ENCODE peak calls at places on chromosomes 16 and 17, in eight cellular contexts. One of them, this sample, is unnamed.

GRCh38 chr17:76714822-76715461 is 4.2 kb upstream of the MXRA7 start:
- DNase-seq in OCI-LY7: peak; percentile 82
- DNase-seq in sigmoid colon: peak; percentile 80
- DNase-seq in cardiac muscle cell: peak; percentile 70
- DNase-seq in thoracic aorta: no peak
- DNase-seq in fibroblast of lung: no peak
- DNase-seq in adrenal gland: peak; percentile 91
- DNase-seq in uterus: peak; percentile 87
- DNase-seq in this sample: peak; percentile 37

GRCh38 chr17:40095944-40096791 is 4.2 kb downstream of the NR1D1 start:
- DNase-seq in OCI-LY7: peak; percentile 77
- DNase-seq in sigmoid colon: peak; percentile 90
- DNase-seq in cardiac muscle cell: no peak
- DNase-seq in thoracic aorta: no peak
- DNase-seq in fibroblast of lung: no peak
- DNase-seq in adrenal gland: peak; percentile 55
- DNase-seq in uterus: peak; percentile 63
- DNase-seq in this sample: peak; percentile 67

GRCh38 chr16:59527206-59527997 is 793.3 kb upstream of the GOT2 start:
- DNase-seq in OCI-LY7: no peak
- DNase-seq in sigmoid colon: no peak
- DNase-seq in cardiac muscle cell: no peak
- DNase-seq in thoracic aorta: no peak
- DNase-seq in fibroblast of lung: peak; percentile 88
- DNase-seq in adrenal gland: no peak
- DNase-seq in uterus: no peak
- DNase-seq in this sample: no peak

GRCh38 chr17:69608808-69609494 is 194.5 kb downstream of the MAP2K6 start:
- DNase-seq in OCI-LY7: no peak
- DNase-seq in sigmoid colon: no peak
- DNase-seq in cardiac muscle cell: peak; percentile 71
- DNase-seq in thoracic aorta: no peak
- DNase-seq in fibroblast of lung: peak; percentile 98
- DNase-seq in adrenal gland: peak; percentile 48
- DNase-seq in uterus: no peak
- DNase-seq in this sample: peak; percentile 55

GRCh38 chr16:25151996-25152395 is 40.5 kb downstream of the LCMT1 start:
- DNase-seq in OCI-LY7: no peak
- DNase-seq in sigmoid colon: no peak
- DNase-seq in cardiac muscle cell: peak; percentile 34
- DNase-seq in thoracic aorta: no peak
- DNase-seq in fibroblast of lung: peak; percentile 95
- DNase-seq in adrenal gland: no peak
- DNase-seq in uterus: no peak
- DNase-seq in this sample: no peak

GRCh38 chr17:38428150-38428642 is at the start of gene ARHGAP23:
- DNase-seq in OCI-LY7: peak; percentile 51
- DNase-seq in sigmoid colon: peak; percentile 89
- DNase-seq in cardiac muscle cell: peak; percentile 79
- DNase-seq in thoracic aorta: no peak
- DNase-seq in fibroblast of lung: peak; percentile 67
- DNase-seq in adrenal gland: peak; percentile 89
- DNase-seq in uterus: peak; percentile 69
- DNase-seq in this sample: peak; percentile 42

GRCh38 chr16:89045881-89046280 is 47.8 kb upstream of the ACSF3 start:
- DNase-seq in OCI-LY7: no peak
- DNase-seq in sigmoid colon: no peak
- DNase-seq in cardiac muscle cell: no peak
- DNase-seq in thoracic aorta: no peak
- DNase-seq in fibroblast of lung: no peak
- DNase-seq in adrenal gland: no peak
- DNase-seq in uterus: no peak
- DNase-seq in this sample: no peak

GRCh38 chr16:67910162-67910561 is 17.1 kb downstream of the PSKH1 start:
- DNase-seq in OCI-LY7: peak; percentile 50
- DNase-seq in sigmoid colon: no peak
- DNase-seq in cardiac muscle cell: peak; percentile 48
- DNase-seq in thoracic aorta: no peak
- DNase-seq in fibroblast of lung: peak; percentile 38
- DNase-seq in adrenal gland: no peak
- DNase-seq in uterus: no peak
- DNase-seq in this sample: no peak

GRCh38 chr17:32623196-32623595 is 136.4 kb downstream of the CDK5R1 start:
- DNase-seq in OCI-LY7: no peak
- DNase-seq in sigmoid colon: no peak
- DNase-seq in cardiac muscle cell: no peak
- DNase-seq in thoracic aorta: no peak
- DNase-seq in fibroblast of lung: no peak
- DNase-seq in adrenal gland: no peak
- DNase-seq in uterus: no peak
- DNase-seq in this sample: no peak

GRCh38 chr17:66445229-66445628 is 142.8 kb downstream of the PRKCA start:
- DNase-seq in OCI-LY7: no peak
- DNase-seq in sigmoid colon: no peak
- DNase-seq in cardiac muscle cell: no peak
- DNase-seq in thoracic aorta: no peak
- DNase-seq in fibroblast of lung: peak; percentile 31
- DNase-seq in adrenal gland: no peak
- DNase-seq in uterus: no peak
- DNase-seq in this sample: no peak

GRCh38 chr16:46918905-46919792 is 35.0 kb downstream of the GPT2 start:
- DNase-seq in OCI-LY7: peak; percentile 72
- DNase-seq in sigmoid colon: no peak
- DNase-seq in cardiac muscle cell: no peak
- DNase-seq in thoracic aorta: no peak
- DNase-seq in fibroblast of lung: no peak
- DNase-seq in adrenal gland: no peak
- DNase-seq in uterus: no peak
- DNase-seq in this sample: no peak

GRCh38 chr16:80433617-80434016 is 107.2 kb upstream of the DYNLRB2 start:
- DNase-seq in OCI-LY7: no peak
- DNase-seq in sigmoid colon: no peak
- DNase-seq in cardiac muscle cell: no peak
- DNase-seq in thoracic aorta: no peak
- DNase-seq in fibroblast of lung: peak; percentile 3
- DNase-seq in adrenal gland: no peak
- DNase-seq in uterus: no peak
- DNase-seq in this sample: no peak

GRCh38 chr17:835263-835662 is 53.1 kb downstream of the MRM3 start:
- DNase-seq in OCI-LY7: no peak
- DNase-seq in sigmoid colon: peak; percentile 81
- DNase-seq in cardiac muscle cell: peak; percentile 95
- DNase-seq in thoracic aorta: no peak
- DNase-seq in fibroblast of lung: peak; percentile 100
- DNase-seq in adrenal gland: no peak
- DNase-seq in uterus: no peak
- DNase-seq in this sample: peak; percentile 71

GRCh38 chr17:62565817-62566216 is 61.7 kb upstream of the MRC2 start:
- DNase-seq in OCI-LY7: no peak
- DNase-seq in sigmoid colon: no peak
- DNase-seq in cardiac muscle cell: peak; percentile 29
- DNase-seq in thoracic aorta: no peak
- DNase-seq in fibroblast of lung: peak; percentile 86
- DNase-seq in adrenal gland: no peak
- DNase-seq in uterus: no peak
- DNase-seq in this sample: no peak

GRCh38 chr17:27285501-27285900 is 8.4 kb upstream of the WSB1 start:
- DNase-seq in OCI-LY7: no peak
- DNase-seq in sigmoid colon: no peak
- DNase-seq in cardiac muscle cell: no peak
- DNase-seq in thoracic aorta: no peak
- DNase-seq in fibroblast of lung: no peak
- DNase-seq in adrenal gland: no peak
- DNase-seq in uterus: no peak
- DNase-seq in this sample: no peak
- H3K4me1 ChIP-seq in OCI-LY7: peaks cover 16% of the 10 kb centered on the region
- H3K4me1 ChIP-seq in sigmoid colon: no peaks in the 10 kb centered on the region
- H3K4me1 ChIP-seq in cardiac muscle cell: peaks cover 7% of the 10 kb centered on the region
- H3K4me1 ChIP-seq in thoracic aorta: no peaks in the 10 kb centered on the region
- H3K4me1 ChIP-seq in fibroblast of lung: no peaks in the 10 kb centered on the region
- H3K4me1 ChIP-seq in adrenal gland: peaks cover 28% of the 10 kb centered on the region
- H3K4me1 ChIP-seq in uterus: no peaks in the 10 kb centered on the region
- H3K4me1 ChIP-seq in this sample: no peaks in the 10 kb centered on the region

GRCh38 chr16:85396879-85397871 is 215.9 kb upstream of the GSE1 start:
- DNase-seq in OCI-LY7: peak; percentile 76
- DNase-seq in sigmoid colon: peak; percentile 65
- DNase-seq in cardiac muscle cell: no peak
- DNase-seq in thoracic aorta: no peak
- DNase-seq in fibroblast of lung: no peak
- DNase-seq in adrenal gland: no peak
- DNase-seq in uterus: no peak
- DNase-seq in this sample: no peak
- TF ChIP-seq CTCF in OCI-LY7: peak; percentile 59
- TF ChIP-seq CTCF in sigmoid colon: no peak
- TF ChIP-seq CTCF in cardiac muscle cell: no peak
- TF ChIP-seq CTCF in thoracic aorta: no peak
- TF ChIP-seq CTCF in fibroblast of lung: no peak
- TF ChIP-seq CTCF in adrenal gland: no peak
- TF ChIP-seq CTCF in uterus: no peak
- TF ChIP-seq CTCF in this sample: no peak

GRCh38 chr16:71210-71539 is 1.3 kb downstream of the RHBDF1 start:
- DNase-seq in OCI-LY7: no peak
- DNase-seq in sigmoid colon: no peak
- DNase-seq in cardiac muscle cell: no peak
- DNase-seq in thoracic aorta: no peak
- DNase-seq in fibroblast of lung: no peak
- DNase-seq in adrenal gland: no peak
- DNase-seq in uterus: no peak
- DNase-seq in this sample: no peak
- H3K4me1 ChIP-seq in OCI-LY7: peaks cover 4% of the 10 kb centered on the region
- H3K4me1 ChIP-seq in sigmoid colon: peaks cover 72% of the 10 kb centered on the region
- H3K4me1 ChIP-seq in cardiac muscle cell: peaks cover 16% of the 10 kb centered on the region
- H3K4me1 ChIP-seq in thoracic aorta: peaks cover 42% of the 10 kb centered on the region
- H3K4me1 ChIP-seq in fibroblast of lung: peaks cover 71% of the 10 kb centered on the region
- H3K4me1 ChIP-seq in adrenal gland: peaks cover 18% of the 10 kb centered on the region
- H3K4me1 ChIP-seq in uterus: no peaks in the 10 kb centered on the region
- H3K4me1 ChIP-seq in this sample: peaks cover 45% of the 10 kb centered on the region

GRCh38 chr17:17401271-17401781 is 75.5 kb upstream of the MED9 start:
- DNase-seq in OCI-LY7: peak; percentile 33
- DNase-seq in sigmoid colon: no peak
- DNase-seq in cardiac muscle cell: peak; percentile 49
- DNase-seq in thoracic aorta: no peak
- DNase-seq in fibroblast of lung: peak; percentile 43
- DNase-seq in adrenal gland: peak; percentile 63
- DNase-seq in uterus: no peak
- DNase-seq in this sample: no peak
- TF ChIP-seq CTCF in OCI-LY7: peak; percentile 61
- TF ChIP-seq CTCF in sigmoid colon: no peak
- TF ChIP-seq CTCF in cardiac muscle cell: peak; percentile 14
- TF ChIP-seq CTCF in thoracic aorta: no peak
- TF ChIP-seq CTCF in fibroblast of lung: no peak
- TF ChIP-seq CTCF in adrenal gland: no peak
- TF ChIP-seq CTCF in uterus: no peak
- TF ChIP-seq CTCF in this sample: no peak

DNA sequence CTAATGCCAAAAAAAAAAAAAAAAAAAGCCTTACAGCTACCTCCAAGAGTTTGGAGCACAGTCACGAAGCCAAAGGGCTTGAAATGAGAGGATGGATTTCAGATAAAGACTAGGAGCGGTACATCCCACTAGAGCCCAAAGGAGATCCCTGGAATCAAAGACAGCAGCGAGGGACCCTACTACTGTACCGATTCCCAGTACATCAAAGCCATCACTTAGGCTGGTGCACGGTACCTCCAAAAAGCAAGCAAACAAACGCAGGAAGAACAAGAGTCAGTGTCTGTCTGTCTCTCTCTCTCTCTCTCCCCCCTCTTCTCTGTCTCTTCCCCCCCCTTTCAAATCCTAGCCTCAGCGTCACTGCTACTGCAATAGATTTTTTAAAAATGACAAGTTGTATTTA is 12.3 kb upstream of the ZFHX3 start:
- DNase-seq in OCI-LY7: no peak
- DNase-seq in sigmoid colon: peak; percentile 57
- DNase-seq in cardiac muscle cell: no peak
- DNase-seq in thoracic aorta: no peak
- DNase-seq in fibroblast of lung: no peak
- DNase-seq in adrenal gland: no peak
- DNase-seq in uterus: no peak
- DNase-seq in this sample: no peak
- H3K4me1 ChIP-seq in OCI-LY7: peaks cover 32% of the 10 kb centered on the region
- H3K4me1 ChIP-seq in sigmoid colon: peaks cover 27% of the 10 kb centered on the region
- H3K4me1 ChIP-seq in cardiac muscle cell: peaks cover 29% of the 10 kb centered on the region
- H3K4me1 ChIP-seq in thoracic aorta: peaks cover 10% of the 10 kb centered on the region
- H3K4me1 ChIP-seq in fibroblast of lung: peaks cover 19% of the 10 kb centered on the region
- H3K4me1 ChIP-seq in adrenal gland: peaks cover 32% of the 10 kb centered on the region
- H3K4me1 ChIP-seq in uterus: no peaks in the 10 kb centered on the region
- H3K4me1 ChIP-seq in this sample: peaks cover 22% of the 10 kb centered on the region

This sample was measured in gastrocnemius medialis.